ENCODE peak calls at places on chromosome 13, in nine cellular contexts. L is spleen, Q is SK-N-SH, D is GM12878, K is GM23338, G is HCT116, I is breast epithelium, A is HL-60, X is stomach. C is an unnamed sample.
A peak's percentile ranks its signal among the peaks of the same experiment; 100 is the strongest.

GRCh38 chr13:76029088-76029487 is 393.0 kb downstream of the LMO7 start:
- DNase-seq in G (no peak), A (no peak), L (no peak), X (no peak), I (no peak), D (no peak), Q (no peak), K (no peak), C (no peak)

GRCh38 chr13:20428666-20429644 is 96.7 kb downstream of the CRYL1 start:
- DNase-seq in A (no peak), G (no peak), K (no peak), X (no peak), I (no peak), L (no peak), D (no peak), Q (no peak), C (peak; percentile 42)

GRCh38 chr13:25762795-25763377 is 288.9 kb downstream of the SHISA2 start:
- DNase-seq in X (no peak), I (no peak), A (no peak), D (no peak), K (no peak), Q (no peak), G (no peak), L (no peak), C (no peak)

GRCh38 chr13:79593611-79594275 is 112.8 kb downstream of the NDFIP2 start:
- DNase-seq in G (no peak), I (no peak), Q (peak; percentile 44), A (no peak), K (no peak), L (no peak), D (no peak), X (no peak), C (no peak)

GRCh38 chr13:92573467-92574057 is 653.0 kb upstream of the GPC6 start:
- DNase-seq in K (peak; percentile 84), D (no peak), X (no peak), A (no peak), G (no peak), Q (peak; percentile 2), L (no peak), I (no peak), C (no peak)

GRCh38 chr13:85013006-85013405 is 786.2 kb downstream of the SLITRK6 start:
- DNase-seq in Q (no peak), X (no peak), K (no peak), D (no peak), G (no peak), L (no peak), A (no peak), I (no peak), C (no peak)

GRCh38 chr13:49022472-49023144 is 46.9 kb downstream of the FNDC3A start:
- DNase-seq in I (no peak), Q (no peak), L (no peak), K (no peak), X (no peak), A (no peak), D (no peak), G (no peak), C (no peak)

GRCh38 chr13:57627663-57628062 is 3.9 kb upstream of the PCDH17 start:
- DNase-seq in D (no peak), I (no peak), X (no peak), A (peak; percentile 7), G (no peak), K (peak; percentile 51), Q (peak; percentile 51), L (no peak), C (no peak)

GRCh38 chr13:84126671-84127171 is 244.4 kb upstream of the SLITRK1 start:
- DNase-seq in K (no peak), I (no peak), X (no peak), L (peak; percentile 69), A (no peak), G (no peak), D (peak; percentile 20), Q (no peak), C (no peak)

GRCh38 chr13:97567510-97568243 is 133.7 kb downstream of the RAP2A start:
- DNase-seq in I (peak; percentile 75), X (peak; percentile 61), Q (no peak), K (peak; percentile 8), A (no peak), L (no peak), D (peak; percentile 37), G (peak; percentile 40), C (no peak)

GRCh38 chr13:64529874-64530485 is 2700.2 kb downstream of the PCDH9 start:
- DNase-seq in Q (peak; percentile 14), X (no peak), L (no peak), A (no peak), G (peak; percentile 19), D (no peak), K (peak; percentile 73), I (no peak), C (no peak)

GRCh38 chr13:104011505-104012270 is 945.5 kb upstream of the SLC10A2 start:
- DNase-seq in X (peak; percentile 31), Q (no peak), L (no peak), A (no peak), K (peak; percentile 13), D (no peak), I (no peak), G (no peak), C (no peak)

GRCh38 chr13:48853381-48854102 is 122.2 kb upstream of the FNDC3A start:
- DNase-seq in X (no peak), G (no peak), I (no peak), Q (no peak), K (no peak), A (no peak), L (no peak), D (no peak), C (peak; percentile 37)

GRCh38 chr13:40664100-40665060 is 2.1 kb downstream of the FOXO1 start:
- DNase-seq in I (peak; percentile 55), G (no peak), X (peak; percentile 82), D (no peak), K (peak; percentile 45), A (no peak), Q (peak; percentile 70), L (peak; percentile 95), C (peak; percentile 93)

GRCh38 chr13:100633461-100633860 is 41.1 kb downstream of the TMTC4 start:
- DNase-seq in L (no peak), X (no peak), K (no peak), I (no peak), Q (no peak), D (no peak), A (no peak), G (no peak), C (no peak)

GRCh38 chr13:98557934-98558630 is 18.8 kb downstream of the STK24 start:
- DNase-seq in Q (no peak), G (no peak), D (no peak), I (no peak), A (no peak), L (no peak), X (no peak), K (no peak), C (no peak)

GRCh38 chr13:35978607-35979316 is 152.4 kb downstream of the DCLK1 start:
- DNase-seq in D (no peak), L (no peak), A (peak; percentile 15), X (no peak), I (no peak), Q (peak; percentile 54), K (peak; percentile 80), G (peak; percentile 29), C (no peak)

GRCh38 chr13:51453959-51454703 is 1.3 kb upstream of the INTS6 start:
- DNase-seq in G (no peak), L (peak; percentile 83), Q (peak; percentile 51), I (peak; percentile 52), A (no peak), D (no peak), X (no peak), K (peak; percentile 53), C (no peak)
- TF ChIP-seq POLR2AphosphoS5 in G (no peak), L (no peak), Q (no peak), I (peak; percentile 44), A (no peak), D (no peak), X (no peak), K (no peak), C (no peak)

DNA sequence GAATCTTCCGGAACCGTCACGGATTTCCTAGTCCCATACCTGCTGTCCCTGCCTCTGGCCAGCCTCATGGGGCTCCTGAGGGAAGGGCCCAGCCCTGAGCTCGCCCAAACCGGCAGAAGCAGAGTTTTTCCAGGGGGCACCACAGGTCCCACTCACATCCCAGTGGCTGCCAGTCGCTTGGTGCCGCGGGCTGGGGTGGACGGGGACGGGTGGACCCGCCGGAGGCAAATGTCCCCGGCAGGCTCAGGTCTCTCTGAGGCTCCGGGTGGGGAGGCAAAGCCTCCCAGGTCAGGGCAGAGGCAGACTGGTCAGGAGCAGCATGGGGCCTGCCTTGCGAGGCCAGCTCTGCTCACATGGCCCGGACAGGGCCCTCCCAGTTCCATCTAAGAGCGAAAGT is 24.8 kb downstream of the ADPRHL1 start:
- DNase-seq in D (no peak), A (no peak), X (no peak), Q (no peak), G (no peak), L (no peak), I (no peak), K (no peak), C (no peak)
- TF ChIP-seq CTCF in D (no peak), A (no peak), X (no peak), Q (no peak), G (no peak), L (no peak), I (no peak), K (no peak), C (no peak)

GRCh38 chr13:47499358-47500150 is 501.5 kb downstream of the SUCLA2 start:
- DNase-seq in K (no peak), D (no peak), I (no peak), G (no peak), A (peak; percentile 34), L (no peak), X (no peak), Q (no peak), C (no peak)
- TF ChIP-seq POLR2AphosphoS5 in K (no peak), D (no peak), I (no peak), G (no peak), A (no peak), L (no peak), X (no peak), Q (peak; percentile 21), C (no peak)

GRCh38 chr13:30880756-30881155 is 25.3 kb upstream of the MEDAG start:
- DNase-seq in A (no peak), D (no peak), K (no peak), Q (no peak), X (no peak), L (no peak), G (no peak), I (no peak), C (no peak)
- TF ChIP-seq CTCF in A (no peak), D (no peak), K (no peak), Q (no peak), X (no peak), L (no peak), G (no peak), I (no peak), C (no peak)

C was measured in esophagus muscularis mucosa.